ENCODE peak calls at places on chromosomes 6 and 20, in eight cellular contexts. One of them, this sample, is unnamed.

GRCh38 chr6:14068133-14068532 is 49.4 kb upstream of the CD83 start:
- DNase-seq in progenitor cell of endocrine pancreas: no peak
- DNase-seq in AG09319: peak; percentile 30
- DNase-seq in GM12865: peak; percentile 38
- DNase-seq in GM13976: no peak
- DNase-seq in activated naive CD8-positive, alpha-beta T cell treated with anti-CD3 and anti-CD28 coated beads, Interleukin-2, amount 10 ng/mL, durations not matched to agents 7 days and 5 days: no peak
- DNase-seq in IMR-90: peak; percentile 89
- DNase-seq in H7: no peak
- DNase-seq in this sample: no peak

GRCh38 chr6:49326337-49326736 is 136.7 kb downstream of the MMUT start:
- DNase-seq in progenitor cell of endocrine pancreas: no peak
- DNase-seq in AG09319: no peak
- DNase-seq in GM12865: no peak
- DNase-seq in GM13976: no peak
- DNase-seq in activated naive CD8-positive, alpha-beta T cell treated with anti-CD3 and anti-CD28 coated beads, Interleukin-2, amount 10 ng/mL, durations not matched to agents 7 days and 5 days: no peak
- DNase-seq in IMR-90: peak; percentile 61
- DNase-seq in H7: no peak
- DNase-seq in this sample: no peak

GRCh38 chr6:31896856-31897611 is 464 bp downstream of the EHMT2 start:
- DNase-seq in progenitor cell of endocrine pancreas: no peak
- DNase-seq in AG09319: no peak
- DNase-seq in GM12865: no peak
- DNase-seq in GM13976: no peak
- DNase-seq in activated naive CD8-positive, alpha-beta T cell treated with anti-CD3 and anti-CD28 coated beads, Interleukin-2, amount 10 ng/mL, durations not matched to agents 7 days and 5 days: peak; percentile 45
- DNase-seq in IMR-90: no peak
- DNase-seq in H7: peak; percentile 96
- DNase-seq in this sample: no peak

GRCh38 chr6:38524436-38525145 is 115.1 kb downstream of the BTBD9 start:
- DNase-seq in progenitor cell of endocrine pancreas: no peak
- DNase-seq in AG09319: no peak
- DNase-seq in GM12865: no peak
- DNase-seq in GM13976: no peak
- DNase-seq in activated naive CD8-positive, alpha-beta T cell treated with anti-CD3 and anti-CD28 coated beads, Interleukin-2, amount 10 ng/mL, durations not matched to agents 7 days and 5 days: no peak
- DNase-seq in IMR-90: peak; percentile 52
- DNase-seq in H7: no peak
- DNase-seq in this sample: no peak

GRCh38 chr20:4603724-4604123 is 118.0 kb upstream of the PRND start:
- DNase-seq in progenitor cell of endocrine pancreas: no peak
- DNase-seq in AG09319: no peak
- DNase-seq in GM12865: no peak
- DNase-seq in GM13976: no peak
- DNase-seq in activated naive CD8-positive, alpha-beta T cell treated with anti-CD3 and anti-CD28 coated beads, Interleukin-2, amount 10 ng/mL, durations not matched to agents 7 days and 5 days: no peak
- DNase-seq in IMR-90: peak; percentile 90
- DNase-seq in H7: no peak
- DNase-seq in this sample: no peak

GRCh38 chr6:104431096-104431495 is 428.6 kb downstream of the HACE1 start:
- DNase-seq in progenitor cell of endocrine pancreas: no peak
- DNase-seq in AG09319: no peak
- DNase-seq in GM12865: peak; percentile 35
- DNase-seq in GM13976: no peak
- DNase-seq in activated naive CD8-positive, alpha-beta T cell treated with anti-CD3 and anti-CD28 coated beads, Interleukin-2, amount 10 ng/mL, durations not matched to agents 7 days and 5 days: no peak
- DNase-seq in IMR-90: no peak
- DNase-seq in H7: no peak
- DNase-seq in this sample: no peak

GRCh38 chr20:16490696-16491095 is 82.6 kb downstream of the KIF16B start:
- DNase-seq in progenitor cell of endocrine pancreas: no peak
- DNase-seq in AG09319: no peak
- DNase-seq in GM12865: no peak
- DNase-seq in GM13976: no peak
- DNase-seq in activated naive CD8-positive, alpha-beta T cell treated with anti-CD3 and anti-CD28 coated beads, Interleukin-2, amount 10 ng/mL, durations not matched to agents 7 days and 5 days: no peak
- DNase-seq in IMR-90: no peak
- DNase-seq in H7: no peak
- DNase-seq in this sample: no peak

GRCh38 chr6:1820165-1820564 is 210.4 kb downstream of the FOXC1 start:
- DNase-seq in progenitor cell of endocrine pancreas: no peak
- DNase-seq in AG09319: no peak
- DNase-seq in GM12865: no peak
- DNase-seq in GM13976: no peak
- DNase-seq in activated naive CD8-positive, alpha-beta T cell treated with anti-CD3 and anti-CD28 coated beads, Interleukin-2, amount 10 ng/mL, durations not matched to agents 7 days and 5 days: no peak
- DNase-seq in IMR-90: peak; percentile 69
- DNase-seq in H7: no peak
- DNase-seq in this sample: no peak

GRCh38 chr6:168016756-168017525 is 19.5 kb downstream of the KIF25 start:
- DNase-seq in progenitor cell of endocrine pancreas: no peak
- DNase-seq in AG09319: no peak
- DNase-seq in GM12865: no peak
- DNase-seq in GM13976: no peak
- DNase-seq in activated naive CD8-positive, alpha-beta T cell treated with anti-CD3 and anti-CD28 coated beads, Interleukin-2, amount 10 ng/mL, durations not matched to agents 7 days and 5 days: no peak
- DNase-seq in IMR-90: no peak
- DNase-seq in H7: peak; percentile 78
- DNase-seq in this sample: no peak

GRCh38 chr6:130406935-130407532 is 41.2 kb downstream of the TMEM200A start:
- DNase-seq in progenitor cell of endocrine pancreas: no peak
- DNase-seq in AG09319: no peak
- DNase-seq in GM12865: no peak
- DNase-seq in GM13976: no peak
- DNase-seq in activated naive CD8-positive, alpha-beta T cell treated with anti-CD3 and anti-CD28 coated beads, Interleukin-2, amount 10 ng/mL, durations not matched to agents 7 days and 5 days: no peak
- DNase-seq in IMR-90: no peak
- DNase-seq in H7: no peak
- DNase-seq in this sample: no peak

GRCh38 chr20:1825492-1825891 is 69.7 kb upstream of the SIRPA start:
- DNase-seq in progenitor cell of endocrine pancreas: no peak
- DNase-seq in AG09319: no peak
- DNase-seq in GM12865: no peak
- DNase-seq in GM13976: no peak
- DNase-seq in activated naive CD8-positive, alpha-beta T cell treated with anti-CD3 and anti-CD28 coated beads, Interleukin-2, amount 10 ng/mL, durations not matched to agents 7 days and 5 days: no peak
- DNase-seq in IMR-90: peak; percentile 87
- DNase-seq in H7: no peak
- DNase-seq in this sample: no peak

GRCh38 chr20:54746796-54747195 is 271.4 kb downstream of the DOK5 start:
- DNase-seq in progenitor cell of endocrine pancreas: no peak
- DNase-seq in AG09319: no peak
- DNase-seq in GM12865: no peak
- DNase-seq in GM13976: no peak
- DNase-seq in activated naive CD8-positive, alpha-beta T cell treated with anti-CD3 and anti-CD28 coated beads, Interleukin-2, amount 10 ng/mL, durations not matched to agents 7 days and 5 days: no peak
- DNase-seq in IMR-90: no peak
- DNase-seq in H7: no peak
- DNase-seq in this sample: no peak

GRCh38 chr6:154164397-154164796 is 125.4 kb downstream of the OPRM1 start:
- DNase-seq in progenitor cell of endocrine pancreas: no peak
- DNase-seq in AG09319: peak; percentile 80
- DNase-seq in GM12865: peak; percentile 21
- DNase-seq in GM13976: no peak
- DNase-seq in activated naive CD8-positive, alpha-beta T cell treated with anti-CD3 and anti-CD28 coated beads, Interleukin-2, amount 10 ng/mL, durations not matched to agents 7 days and 5 days: no peak
- DNase-seq in IMR-90: peak; percentile 78
- DNase-seq in H7: no peak
- DNase-seq in this sample: peak; percentile 61

GRCh38 chr20:61259741-61260140 is 7.7 kb downstream of the CDH4 start:
- DNase-seq in progenitor cell of endocrine pancreas: no peak
- DNase-seq in AG09319: no peak
- DNase-seq in GM12865: no peak
- DNase-seq in GM13976: no peak
- DNase-seq in activated naive CD8-positive, alpha-beta T cell treated with anti-CD3 and anti-CD28 coated beads, Interleukin-2, amount 10 ng/mL, durations not matched to agents 7 days and 5 days: no peak
- DNase-seq in IMR-90: no peak
- DNase-seq in H7: no peak
- DNase-seq in this sample: no peak

GRCh38 chr6:35713006-35713405 is 23.8 kb upstream of the ARMC12 start:
- DNase-seq in progenitor cell of endocrine pancreas: no peak
- DNase-seq in AG09319: no peak
- DNase-seq in GM12865: no peak
- DNase-seq in GM13976: no peak
- DNase-seq in activated naive CD8-positive, alpha-beta T cell treated with anti-CD3 and anti-CD28 coated beads, Interleukin-2, amount 10 ng/mL, durations not matched to agents 7 days and 5 days: peak; percentile 30
- DNase-seq in IMR-90: no peak
- DNase-seq in H7: no peak
- DNase-seq in this sample: no peak